ENCODE peak calls at places on chromosomes 11 and 22, in seven cellular contexts. I, O, B, L, G, T and K are unnamed samples. For H3K27me3 and H3K36me3, the result is how much of the 10 kb centered on the place peaks cover.

GRCh38 chr11:68169442-68169841 is 43.7 kb downstream of the KMT5B start:
- DNase-seq in B (no peak), L (no peak), G (no peak), T (no peak), O (no peak), I (no peak), K (no peak)

GRCh38 chr11:99257131-99257530 is 236.4 kb downstream of the CNTN5 start:
- DNase-seq in L (no peak), G (no peak), B (no peak), O (no peak), T (no peak), I (peak), K (no peak)

GRCh38 chr11:117554601-117555333 is 227.1 kb downstream of the CEP164 start:
- DNase-seq in O (no peak), I (no peak), T (no peak), B (no peak), L (no peak), G (no peak), K (no peak)

GRCh38 chr11:120564573-120565301 is 53.2 kb downstream of the GRIK4 start:
- DNase-seq in B (no peak), G (peak), O (peak), T (no peak), L (peak), I (no peak), K (peak)

GRCh38 chr11:19903620-19904069 is 191.0 kb downstream of the NAV2 start:
- DNase-seq in O (peak), G (peak), I (peak), T (peak), L (peak), B (peak), K (peak)

GRCh38 chr22:36986242-36986821 is 32.9 kb downstream of the TST start:
- DNase-seq in L (peak), I (no peak), B (no peak), T (no peak), O (peak), G (no peak), K (no peak)

GRCh38 chr11:117781650-117782049 is 15.4 kb downstream of the DSCAML1 start:
- DNase-seq in I (no peak), O (no peak), G (no peak), B (no peak), T (no peak), L (no peak), K (no peak)

GRCh38 chr11:92852946-92853345 is 116.5 kb upstream of the MTNR1B start:
- DNase-seq in L (no peak), B (peak), T (no peak), I (no peak), G (no peak), O (no peak), K (no peak)

GRCh38 chr11:44097821-44098220 is 2.3 kb downstream of the EXT2 start:
- DNase-seq in O (no peak), G (peak), L (no peak), I (no peak), T (no peak), B (no peak), K (no peak)

GRCh38 chr11:117705866-117706265 is 91.2 kb downstream of the DSCAML1 start:
- DNase-seq in B (no peak), T (no peak), L (no peak), O (no peak), G (no peak), I (no peak), K (no peak)

GRCh38 chr11:79108851-79109250 is 332.0 kb downstream of the TENM4 start:
- DNase-seq in G (peak), B (no peak), O (no peak), L (no peak), I (no peak), T (no peak), K (no peak)

DNA sequence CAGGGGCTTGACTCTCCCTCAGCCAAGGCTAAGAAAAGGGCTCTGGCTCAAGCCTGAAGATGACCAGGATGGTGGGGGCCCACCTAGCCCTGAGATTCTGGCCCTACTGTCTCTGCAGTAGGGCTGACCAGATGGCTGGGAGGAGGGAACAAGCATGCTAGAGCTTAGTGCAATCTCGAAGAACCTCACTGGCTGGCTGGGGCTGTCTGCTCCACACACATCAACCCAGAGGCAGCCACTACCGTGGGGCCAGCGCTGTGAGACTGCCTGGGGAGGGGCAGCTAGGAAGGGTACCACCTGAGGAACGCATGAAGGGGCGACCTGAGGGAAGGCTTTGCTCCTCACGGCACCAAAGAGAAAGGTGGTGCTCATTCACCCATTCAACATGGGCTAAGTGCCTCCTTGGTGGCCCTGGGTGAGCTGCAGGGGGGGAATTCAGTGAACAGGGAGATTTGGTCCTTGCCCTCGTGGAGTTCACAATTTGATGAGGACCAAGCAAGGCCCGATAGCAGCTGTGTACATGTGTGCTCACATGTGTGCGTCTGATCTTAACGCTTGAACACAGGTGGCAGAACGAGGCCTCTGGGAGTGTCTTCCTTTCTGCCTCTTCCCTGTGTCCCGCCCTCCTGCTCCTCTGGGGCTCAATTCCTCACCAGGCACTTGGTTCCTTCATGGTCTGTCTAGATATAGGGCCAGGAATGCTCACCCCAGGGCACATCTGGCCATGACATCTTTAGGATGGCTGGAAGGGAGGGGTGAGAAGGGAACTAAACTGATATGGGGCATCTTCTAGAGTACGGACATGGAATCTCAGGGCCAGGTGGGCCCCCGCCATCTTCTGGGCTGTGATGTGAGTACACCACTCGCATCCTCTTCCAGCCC is 102.3 kb upstream of the PITPNB start:
- DNase-seq in O (no peak), I (no peak), G (no peak), B (no peak), L (no peak), T (no peak), K (no peak)
- H3K27me3 ChIP-seq in O (under half), I (under half), G (under half), B (under half), L (under half), T (under half), K (under half)

GRCh38 chr11:65589444-65590239 is 6.0 kb downstream of the KCNK7 start:
- DNase-seq in O (no peak), B (no peak), I (no peak), T (no peak), G (no peak), L (no peak), K (peak)
- TF ChIP-seq POLR2A in O (no peak), B (no peak), I (no peak), T (no peak), G (no peak), L (no peak), K (no peak)

GRCh38 chr11:46541593-46542371 is 52.0 kb downstream of the AMBRA1 start:
- DNase-seq in I (no peak), B (peak), L (peak), O (no peak), G (no peak), T (no peak), K (no peak)
- H3K36me3 ChIP-seq in I (under half), B (under half), L (under half), O (under half), G (under half), T (under half), K (under half)

GRCh38 chr22:39601180-39601535 is 30.6 kb downstream of the CACNA1I start:
- DNase-seq in I (no peak), T (no peak), G (no peak), L (no peak), O (no peak), B (no peak), K (no peak)
- H3K27me3 ChIP-seq in I (under half), T (under half), G (under half), L (under half), O (under half), B (under half), K (under half)